ENCODE peak calls at places on chromosomes 5 and 9, in nine cellular contexts. W is left ventricle myocardium inferior, X is H1, L is breast epithelium, Y is sigmoid colon, B is A673, G is GM23338, M is psoas muscle, U is uterus. A is an unnamed sample. For H3K4me1, the result is how much of the 10 kb centered on the place peaks cover.

GRCh38 chr9:135010921-135011320 is 76.5 kb upstream of the OLFM1 start:
- DNase-seq in L (no peak), U (no peak), Y (no peak), X (no peak), G (no peak), B (no peak), W (no peak), M (peak), A (no peak)

GRCh38 chr5:179453616-179454015 is 96.7 kb upstream of the RUFY1 start:
- DNase-seq in M (no peak), U (no peak), L (no peak), X (no peak), W (no peak), G (no peak), Y (peak), B (no peak), A (no peak)

GRCh38 chr5:6307304-6307703 is 71.0 kb downstream of the MED10 start:
- DNase-seq in Y (no peak), L (no peak), B (no peak), W (no peak), X (no peak), M (no peak), U (no peak), G (no peak), A (no peak)

GRCh38 chr5:103424453-103425205 is 138.0 kb downstream of the NUDT12 start:
- DNase-seq in Y (no peak), W (no peak), M (no peak), B (no peak), L (no peak), X (no peak), U (no peak), G (no peak), A (no peak)

GRCh38 chr5:180873628-180874520 is 12.8 kb upstream of the ZFP62 start:
- DNase-seq in G (no peak), U (no peak), W (no peak), Y (no peak), X (no peak), M (no peak), L (no peak), B (no peak), A (peak)

GRCh38 chr9:105357937-105358336 is 89.9 kb upstream of the FSD1L start:
- DNase-seq in B (no peak), U (no peak), X (no peak), M (no peak), L (no peak), Y (no peak), W (no peak), G (no peak), A (no peak)

GRCh38 chr5:14593326-14594036 is 11.9 kb downstream of the OTULINL start:
- DNase-seq in G (no peak), M (no peak), L (no peak), U (no peak), X (no peak), B (no peak), Y (no peak), W (no peak), A (peak)

GRCh38 chr5:107381189-107381856 is 289.4 kb downstream of the EFNA5 start:
- DNase-seq in M (peak), W (no peak), X (no peak), U (no peak), G (no peak), L (no peak), B (peak), Y (no peak), A (no peak)

GRCh38 chr5:157740211-157740610 is 3.3 kb upstream of the LSM11 start:
- DNase-seq in U (no peak), X (no peak), L (no peak), Y (no peak), B (no peak), G (peak), M (no peak), W (no peak), A (peak)

GRCh38 chr5:7850533-7851239 is at the start of gene CFAP90:
- DNase-seq in W (peak), G (peak), X (no peak), U (peak), Y (no peak), B (peak), M (peak), L (peak), A (no peak)

GRCh38 chr9:9257999-9258398 is 1354.8 kb downstream of the PTPRD start:
- DNase-seq in U (no peak), G (no peak), Y (no peak), W (no peak), L (no peak), X (no peak), B (no peak), M (no peak), A (no peak)

GRCh38 chr9:25025686-25026085 is 480.0 kb upstream of the IZUMO3 start:
- DNase-seq in Y (no peak), X (no peak), G (no peak), W (no peak), U (no peak), L (no peak), M (no peak), B (no peak), A (no peak)

GRCh38 chr5:36613771-36614656 is 7.6 kb downstream of the SLC1A3 start:
- DNase-seq in M (no peak), X (no peak), U (no peak), W (no peak), G (no peak), B (no peak), Y (no peak), L (no peak), A (no peak)
- H3K4me1 ChIP-seq in M (under half), X (under half), U (under half), W (half or more), G (under half), B (under half), Y (under half), L (under half), A (under half)

DNA sequence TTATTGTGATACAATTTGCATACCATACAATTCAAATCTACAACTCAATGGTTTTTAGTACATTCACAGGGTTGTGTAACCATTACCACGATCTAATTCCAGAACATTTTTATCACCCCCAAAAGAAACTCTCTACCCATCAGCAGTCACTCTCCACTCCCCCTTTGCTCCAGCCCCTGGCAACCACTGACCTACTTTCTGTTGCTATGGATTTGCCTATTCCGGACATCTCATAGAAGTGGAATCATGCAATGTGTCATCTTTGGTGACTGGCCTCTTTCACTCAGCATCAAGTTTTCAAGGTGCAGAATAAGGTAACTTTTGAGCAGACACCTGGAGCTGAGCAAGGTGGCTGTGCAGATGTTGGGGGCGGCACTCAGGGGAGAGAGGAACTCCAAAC is 32.1 kb upstream of the HAND1 start:
- DNase-seq in G (no peak), U (no peak), B (no peak), Y (peak), X (no peak), W (no peak), L (no peak), M (no peak), A (no peak)
- H3K4me3 ChIP-seq in G (no peak), U (no peak), B (no peak), Y (no peak), X (no peak), W (no peak), L (no peak), M (no peak), A (no peak)

GRCh38 chr9:131273791-131274673 is 2.3 kb downstream of the FAM78A start:
- DNase-seq in L (no peak), W (no peak), M (peak), Y (no peak), B (no peak), U (no peak), G (no peak), X (no peak), A (peak)
- H3K27ac ChIP-seq in L (peak), W (peak), M (peak), Y (peak), B (no peak), U (peak), G (no peak), X (no peak), A (peak)

GRCh38 chr5:98110791-98111190 is 662.7 kb upstream of the RGMB start:
- DNase-seq in Y (no peak), M (no peak), W (no peak), U (no peak), B (no peak), G (no peak), L (no peak), X (no peak), A (no peak)
- H3K4me1 ChIP-seq in Y (under half), M (under half), W (under half), U (under half), B (under half), G (under half), L (under half), X (under half), A (under half)

GRCh38 chr9:78091736-78092135 is 60.1 kb upstream of the GNAQ start:
- DNase-seq in M (no peak), G (no peak), X (no peak), U (no peak), W (no peak), Y (no peak), B (no peak), L (no peak), A (no peak)

GRCh38 chr9:78089111-78089510 is 57.5 kb upstream of the GNAQ start:
- DNase-seq in M (no peak), W (no peak), U (no peak), G (no peak), Y (no peak), X (no peak), L (no peak), B (no peak), A (no peak)
- H3K4me3 ChIP-seq in M (no peak), W (no peak), U (no peak), G (no peak), Y (no peak), X (no peak), L (no peak), B (no peak), A (no peak)

GRCh38 chr9:110752766-110753165 is 84.2 kb downstream of the MUSK start:
- DNase-seq in L (no peak), G (no peak), W (no peak), B (peak), X (no peak), U (no peak), M (no peak), Y (no peak), A (no peak)
- H3K27ac ChIP-seq in L (no peak), G (no peak), W (no peak), B (no peak), X (no peak), U (peak), M (no peak), Y (no peak), A (no peak)

GRCh38 chr5:36099748-36100147 is 33.1 kb upstream of the UGT3A2 start:
- DNase-seq in U (no peak), X (no peak), Y (no peak), G (peak), W (no peak), M (no peak), B (no peak), L (no peak), A (no peak)
- H3K4me1 ChIP-seq in U (under half), X (under half), Y (under half), G (under half), W (under half), M (under half), B (under half), L (under half), A (under half)

DNA sequence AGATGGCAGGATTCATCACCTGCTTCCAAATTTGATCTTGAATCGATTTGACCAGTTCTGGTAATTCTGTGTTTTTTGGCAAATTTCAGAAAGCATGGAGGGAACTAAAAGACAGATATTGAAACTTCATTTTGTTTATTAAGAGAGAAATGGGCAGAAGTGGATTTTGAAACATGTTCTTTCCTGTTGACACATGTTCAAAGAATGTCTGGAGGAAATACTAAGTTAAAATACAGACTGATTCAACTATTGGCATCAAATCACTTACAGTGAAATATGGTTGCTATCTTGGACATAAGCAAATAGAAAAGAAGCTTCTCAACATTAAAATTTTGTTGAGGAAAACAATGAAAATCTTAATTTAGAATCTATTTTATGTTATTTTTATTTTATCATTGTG is 19.3 kb upstream of the GZMK start:
- DNase-seq in U (no peak), Y (no peak), G (no peak), X (no peak), M (no peak), B (no peak), W (no peak), L (no peak), A (no peak)
- H3K4me3 ChIP-seq in U (no peak), Y (no peak), G (no peak), X (no peak), M (no peak), B (no peak), W (no peak), L (no peak), A (no peak)

GRCh38 chr9:14992516-14992915 is 82.3 kb upstream of the FREM1 start:
- DNase-seq in U (no peak), W (no peak), G (no peak), Y (no peak), M (no peak), X (no peak), L (no peak), B (no peak), A (peak)

GRCh38 chr9:14993061-14993800 is 83.0 kb upstream of the FREM1 start:
- DNase-seq in M (peak), U (peak), X (peak), Y (peak), L (peak), B (peak), W (peak), G (peak), A (peak)

GRCh38 chr9:14993891-14994554 is 83.8 kb upstream of the FREM1 start:
- DNase-seq in B (peak), U (no peak), M (no peak), X (no peak), G (peak), W (no peak), L (no peak), Y (no peak), A (no peak)

GRCh38 chr9:14992025-14992424 is 81.8 kb upstream of the FREM1 start:
- DNase-seq in B (peak), L (no peak), Y (no peak), G (no peak), X (no peak), W (no peak), U (no peak), M (no peak), A (peak)

DNA sequence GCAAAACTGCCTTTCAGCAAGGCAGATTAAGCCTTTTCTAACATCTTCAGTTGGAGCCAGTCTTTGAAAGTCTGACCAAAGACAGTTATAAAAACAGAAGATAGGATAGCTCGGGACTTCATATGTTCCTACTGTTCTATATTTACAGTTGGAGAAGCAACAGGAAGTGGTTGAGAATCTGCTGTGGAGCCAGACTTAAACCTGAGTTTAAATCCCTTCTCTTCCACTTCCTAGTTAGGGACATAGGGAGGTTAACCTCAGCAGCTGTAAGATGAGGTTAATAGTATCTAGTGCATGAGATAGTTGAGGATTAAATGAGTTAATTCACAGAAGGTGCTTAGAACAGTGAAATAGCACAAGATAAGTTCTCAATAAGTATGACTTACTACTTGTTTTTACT is 84.5 kb upstream of the FREM1 start:
- DNase-seq in X (no peak), W (no peak), Y (no peak), B (no peak), L (no peak), U (no peak), G (no peak), M (no peak), A (no peak)
- H3K27ac ChIP-seq in X (no peak), W (no peak), Y (no peak), B (peak), L (no peak), U (no peak), G (no peak), M (no peak), A (no peak)

DNA sequence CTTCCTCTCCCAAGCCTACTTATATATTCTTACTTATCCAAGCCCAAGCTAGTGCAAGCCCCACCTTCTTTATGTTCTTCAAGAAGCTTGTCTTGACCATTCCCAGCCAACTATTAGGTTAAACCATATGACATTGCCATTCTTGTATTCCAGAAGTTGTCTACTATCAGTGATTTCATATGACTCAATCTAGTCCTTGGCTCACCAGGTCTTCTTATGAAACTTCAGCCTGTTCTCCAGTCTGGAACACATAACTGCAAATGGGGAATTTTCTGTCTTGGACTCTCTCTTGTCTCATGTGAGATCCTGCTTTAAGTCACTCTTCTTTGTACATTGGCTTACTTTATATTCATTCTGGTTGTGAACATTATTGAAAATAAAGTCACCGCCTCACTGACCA is 130.7 kb downstream of the TTLL11 start:
- DNase-seq in Y (no peak), G (no peak), W (no peak), U (no peak), L (no peak), B (no peak), X (no peak), M (no peak), A (no peak)
- H3K4me1 ChIP-seq in Y (under half), G (under half), W (under half), U (under half), L (under half), B (under half), X (under half), M (under half), A (under half)

A was measured in CD4-positive, CD25-positive, alpha-beta regulatory T cell.